ENCODE peak calls at places on chromosome 20, in five cellular contexts. One of them, this sample, is unnamed.

GRCh38 chr20:6765469-6766058 is 1.9 kb upstream of the BMP2 start:
- DNase-seq in left cardiac atrium: no peak
- DNase-seq in psoas muscle: no peak
- DNase-seq in Karpas-422: peak
- DNase-seq in coronary artery: no peak
- DNase-seq in this sample: peak

GRCh38 chr20:62362991-62363919 is 3.9 kb downstream of the LAMA5 start:
- DNase-seq in psoas muscle: peak
- DNase-seq in left cardiac atrium: peak
- DNase-seq in coronary artery: peak
- DNase-seq in Karpas-422: no peak
- DNase-seq in this sample: no peak

GRCh38 chr20:43653966-43654365 is 12.9 kb upstream of the MYBL2 start:
- DNase-seq in psoas muscle: no peak
- DNase-seq in coronary artery: no peak
- DNase-seq in Karpas-422: no peak
- DNase-seq in left cardiac atrium: no peak
- DNase-seq in this sample: no peak

GRCh38 chr20:49484180-49485140 is 2.0 kb upstream of the KCNB1 start:
- DNase-seq in psoas muscle: peak
- DNase-seq in left cardiac atrium: peak
- DNase-seq in Karpas-422: no peak
- DNase-seq in coronary artery: peak
- DNase-seq in this sample: peak

GRCh38 chr20:52179331-52180166 is 12.0 kb downstream of the ZFP64 start:
- DNase-seq in left cardiac atrium: no peak
- DNase-seq in coronary artery: no peak
- DNase-seq in Karpas-422: no peak
- DNase-seq in psoas muscle: no peak
- DNase-seq in this sample: no peak

GRCh38 chr20:4717816-4718215 is 3.9 kb upstream of the PRND start:
- DNase-seq in psoas muscle: no peak
- DNase-seq in left cardiac atrium: no peak
- DNase-seq in coronary artery: no peak
- DNase-seq in Karpas-422: no peak
- DNase-seq in this sample: no peak

GRCh38 chr20:59515013-59515905 is 89.1 kb upstream of the PHACTR3 start:
- DNase-seq in Karpas-422: no peak
- DNase-seq in coronary artery: no peak
- DNase-seq in psoas muscle: peak
- DNase-seq in left cardiac atrium: peak
- DNase-seq in this sample: peak

GRCh38 chr20:58416832-58417231 is 27.8 kb downstream of the VAPB start:
- DNase-seq in Karpas-422: no peak
- DNase-seq in coronary artery: no peak
- DNase-seq in psoas muscle: no peak
- DNase-seq in left cardiac atrium: no peak
- DNase-seq in this sample: no peak

GRCh38 chr20:17281478-17281877 is 54.6 kb downstream of the PCSK2 start:
- DNase-seq in coronary artery: no peak
- DNase-seq in psoas muscle: no peak
- DNase-seq in left cardiac atrium: no peak
- DNase-seq in Karpas-422: peak
- DNase-seq in this sample: no peak

GRCh38 chr20:53837126-53837826 is 233.1 kb downstream of the BCAS1 start:
- DNase-seq in Karpas-422: no peak
- DNase-seq in psoas muscle: no peak
- DNase-seq in left cardiac atrium: no peak
- DNase-seq in coronary artery: no peak
- DNase-seq in this sample: no peak

GRCh38 chr20:50215917-50216316 is 25.3 kb downstream of the CEBPB start:
- DNase-seq in psoas muscle: no peak
- DNase-seq in left cardiac atrium: no peak
- DNase-seq in Karpas-422: no peak
- DNase-seq in coronary artery: no peak
- DNase-seq in this sample: no peak

GRCh38 chr20:50027611-50028105 is 44.9 kb downstream of the SNAI1 start:
- DNase-seq in Karpas-422: no peak
- DNase-seq in psoas muscle: peak
- DNase-seq in coronary artery: peak
- DNase-seq in left cardiac atrium: peak
- DNase-seq in this sample: peak

GRCh38 chr20:6051505-6051904 is 2.4 kb downstream of the LRRN4 start:
- DNase-seq in psoas muscle: no peak
- DNase-seq in Karpas-422: no peak
- DNase-seq in coronary artery: no peak
- DNase-seq in left cardiac atrium: no peak
- DNase-seq in this sample: peak

GRCh38 chr20:430091-430999 is 22.2 kb downstream of the RBCK1 start:
- DNase-seq in psoas muscle: no peak
- DNase-seq in Karpas-422: no peak
- DNase-seq in left cardiac atrium: no peak
- DNase-seq in coronary artery: no peak
- DNase-seq in this sample: no peak

GRCh38 chr20:9400371-9401025 is 113.9 kb upstream of the LAMP5 start:
- DNase-seq in coronary artery: no peak
- DNase-seq in Karpas-422: no peak
- DNase-seq in psoas muscle: no peak
- DNase-seq in left cardiac atrium: no peak
- DNase-seq in this sample: peak

GRCh38 chr20:17967595-17968365 is 814 bp downstream of the SNX5 start:
- DNase-seq in Karpas-422: peak
- DNase-seq in coronary artery: peak
- DNase-seq in left cardiac atrium: no peak
- DNase-seq in psoas muscle: no peak
- DNase-seq in this sample: peak

GRCh38 chr20:36101201-36101600 is 53.3 kb upstream of the EPB41L1 start:
- DNase-seq in psoas muscle: no peak
- DNase-seq in coronary artery: no peak
- DNase-seq in Karpas-422: no peak
- DNase-seq in left cardiac atrium: no peak
- DNase-seq in this sample: no peak

GRCh38 chr20:24523661-24524060 is 54.2 kb downstream of the SYNDIG1 start:
- DNase-seq in coronary artery: no peak
- DNase-seq in left cardiac atrium: no peak
- DNase-seq in Karpas-422: no peak
- DNase-seq in psoas muscle: no peak
- DNase-seq in this sample: no peak

GRCh38 chr20:3732327-3733118 is at the start of gene HSPA12B:
- DNase-seq in Karpas-422: no peak
- DNase-seq in psoas muscle: no peak
- DNase-seq in coronary artery: no peak
- DNase-seq in left cardiac atrium: no peak
- DNase-seq in this sample: no peak

GRCh38 chr20:44342240-44342639 is 5.4 kb downstream of the R3HDML start:
- DNase-seq in coronary artery: no peak
- DNase-seq in psoas muscle: no peak
- DNase-seq in left cardiac atrium: no peak
- DNase-seq in Karpas-422: no peak
- DNase-seq in this sample: no peak

GRCh38 chr20:4476903-4477302 is 244.8 kb upstream of the PRND start:
- DNase-seq in coronary artery: no peak
- DNase-seq in psoas muscle: no peak
- DNase-seq in left cardiac atrium: no peak
- DNase-seq in Karpas-422: no peak
- DNase-seq in this sample: no peak

GRCh38 chr20:44085616-44086434 is 101.2 kb downstream of the JPH2 start:
- DNase-seq in psoas muscle: no peak
- DNase-seq in Karpas-422: no peak
- DNase-seq in left cardiac atrium: no peak
- DNase-seq in coronary artery: no peak
- DNase-seq in this sample: no peak

GRCh38 chr20:22723659-22724058 is 139.3 kb upstream of the FOXA2 start:
- DNase-seq in left cardiac atrium: no peak
- DNase-seq in psoas muscle: no peak
- DNase-seq in Karpas-422: no peak
- DNase-seq in coronary artery: no peak
- DNase-seq in this sample: peak

GRCh38 chr20:59993736-59994484 is 35.7 kb downstream of the CDH26 start:
- DNase-seq in coronary artery: no peak
- DNase-seq in psoas muscle: no peak
- DNase-seq in left cardiac atrium: no peak
- DNase-seq in Karpas-422: no peak
- DNase-seq in this sample: no peak

This sample was measured in cardiac fibroblast.